ENCODE peak calls at places on chromosomes 2 and 18, in seven cellular contexts. One of them, this sample, is unnamed.

GRCh38 chr2:228015741-228016140 is 144.3 kb downstream of the DAW1 start:
- DNase-seq in fibroblast of lung: no peak
- DNase-seq in heart right ventricle: no peak
- DNase-seq in brain microvascular endothelial cell: no peak
- DNase-seq in IMR-90: no peak
- DNase-seq in upper lobe of right lung: no peak
- DNase-seq in psoas muscle: no peak
- DNase-seq in this sample: no peak

GRCh38 chr2:48249631-48250473 is 280.1 kb upstream of the STON1 start:
- DNase-seq in IMR-90: peak
- DNase-seq in upper lobe of right lung: no peak
- DNase-seq in heart right ventricle: no peak
- DNase-seq in psoas muscle: no peak
- DNase-seq in brain microvascular endothelial cell: no peak
- DNase-seq in fibroblast of lung: peak
- DNase-seq in this sample: peak

GRCh38 chr2:97774425-97774824 is 61.0 kb downstream of the ZAP70 start:
- DNase-seq in upper lobe of right lung: no peak
- DNase-seq in heart right ventricle: no peak
- DNase-seq in IMR-90: no peak
- DNase-seq in brain microvascular endothelial cell: peak
- DNase-seq in fibroblast of lung: no peak
- DNase-seq in psoas muscle: no peak
- DNase-seq in this sample: no peak

GRCh38 chr2:25821225-25822056 is 56.8 kb downstream of the ASXL2 start:
- DNase-seq in IMR-90: peak
- DNase-seq in heart right ventricle: no peak
- DNase-seq in upper lobe of right lung: no peak
- DNase-seq in psoas muscle: no peak
- DNase-seq in brain microvascular endothelial cell: peak
- DNase-seq in fibroblast of lung: peak
- DNase-seq in this sample: no peak

GRCh38 chr2:6562762-6563161 is 302.9 kb downstream of the CMPK2 start:
- DNase-seq in IMR-90: no peak
- DNase-seq in brain microvascular endothelial cell: no peak
- DNase-seq in psoas muscle: no peak
- DNase-seq in fibroblast of lung: no peak
- DNase-seq in heart right ventricle: no peak
- DNase-seq in upper lobe of right lung: no peak
- DNase-seq in this sample: no peak

GRCh38 chr2:135473567-135473966 is 57.5 kb downstream of the ZRANB3 start:
- DNase-seq in heart right ventricle: no peak
- DNase-seq in upper lobe of right lung: no peak
- DNase-seq in fibroblast of lung: peak
- DNase-seq in brain microvascular endothelial cell: peak
- DNase-seq in IMR-90: peak
- DNase-seq in psoas muscle: no peak
- DNase-seq in this sample: peak

GRCh38 chr2:237546876-237547395 is 19.4 kb upstream of the PRLH start:
- DNase-seq in IMR-90: no peak
- DNase-seq in brain microvascular endothelial cell: no peak
- DNase-seq in psoas muscle: no peak
- DNase-seq in upper lobe of right lung: peak
- DNase-seq in fibroblast of lung: no peak
- DNase-seq in heart right ventricle: no peak
- DNase-seq in this sample: no peak

GRCh38 chr2:197985029-197985428 is 180.6 kb downstream of the PLCL1 start:
- DNase-seq in brain microvascular endothelial cell: no peak
- DNase-seq in psoas muscle: no peak
- DNase-seq in fibroblast of lung: no peak
- DNase-seq in IMR-90: no peak
- DNase-seq in heart right ventricle: no peak
- DNase-seq in upper lobe of right lung: no peak
- DNase-seq in this sample: no peak

GRCh38 chr2:609520-610280 is 67.5 kb downstream of the TMEM18 start:
- DNase-seq in heart right ventricle: no peak
- DNase-seq in psoas muscle: no peak
- DNase-seq in upper lobe of right lung: no peak
- DNase-seq in IMR-90: no peak
- DNase-seq in brain microvascular endothelial cell: no peak
- DNase-seq in fibroblast of lung: no peak
- DNase-seq in this sample: no peak

GRCh38 chr18:51044928-51045587 is 15.0 kb downstream of the SMAD4 start:
- DNase-seq in fibroblast of lung: no peak
- DNase-seq in upper lobe of right lung: no peak
- DNase-seq in heart right ventricle: no peak
- DNase-seq in IMR-90: no peak
- DNase-seq in psoas muscle: no peak
- DNase-seq in brain microvascular endothelial cell: no peak
- DNase-seq in this sample: no peak

GRCh38 chr2:204441316-204441715 is 104.0 kb upstream of the PARD3B start:
- DNase-seq in fibroblast of lung: no peak
- DNase-seq in IMR-90: no peak
- DNase-seq in psoas muscle: no peak
- DNase-seq in brain microvascular endothelial cell: no peak
- DNase-seq in upper lobe of right lung: no peak
- DNase-seq in heart right ventricle: no peak
- DNase-seq in this sample: no peak

GRCh38 chr18:62281684-62282083 is 43.4 kb upstream of the TNFRSF11A start:
- DNase-seq in heart right ventricle: no peak
- DNase-seq in fibroblast of lung: peak
- DNase-seq in IMR-90: peak
- DNase-seq in upper lobe of right lung: no peak
- DNase-seq in psoas muscle: no peak
- DNase-seq in brain microvascular endothelial cell: peak
- DNase-seq in this sample: peak

GRCh38 chr18:47118986-47119385 is 31.3 kb downstream of the HDHD2 start:
- DNase-seq in brain microvascular endothelial cell: no peak
- DNase-seq in psoas muscle: no peak
- DNase-seq in upper lobe of right lung: no peak
- DNase-seq in IMR-90: peak
- DNase-seq in heart right ventricle: no peak
- DNase-seq in fibroblast of lung: no peak
- DNase-seq in this sample: no peak

GRCh38 chr2:109066917-109067828 is 61.8 kb upstream of the SH3RF3 start:
- DNase-seq in upper lobe of right lung: no peak
- DNase-seq in IMR-90: no peak
- DNase-seq in psoas muscle: no peak
- DNase-seq in heart right ventricle: no peak
- DNase-seq in fibroblast of lung: no peak
- DNase-seq in brain microvascular endothelial cell: no peak
- DNase-seq in this sample: no peak

GRCh38 chr2:69177785-69178636 is 165.0 kb downstream of the ANTXR1 start:
- DNase-seq in IMR-90: peak
- DNase-seq in upper lobe of right lung: peak
- DNase-seq in fibroblast of lung: peak
- DNase-seq in brain microvascular endothelial cell: peak
- DNase-seq in heart right ventricle: peak
- DNase-seq in psoas muscle: peak
- DNase-seq in this sample: peak

GRCh38 chr18:48866028-48866733 is 84.6 kb downstream of the SMAD7 start:
- DNase-seq in heart right ventricle: peak
- DNase-seq in fibroblast of lung: peak
- DNase-seq in upper lobe of right lung: no peak
- DNase-seq in psoas muscle: peak
- DNase-seq in brain microvascular endothelial cell: no peak
- DNase-seq in IMR-90: peak
- DNase-seq in this sample: peak

GRCh38 chr18:13680612-13681011 is 45.7 kb downstream of the FAM210A start:
- DNase-seq in fibroblast of lung: no peak
- DNase-seq in brain microvascular endothelial cell: no peak
- DNase-seq in heart right ventricle: no peak
- DNase-seq in psoas muscle: no peak
- DNase-seq in IMR-90: no peak
- DNase-seq in upper lobe of right lung: no peak
- DNase-seq in this sample: no peak

GRCh38 chr2:217993817-217994459 is 8.9 kb downstream of the TNS1 start:
- DNase-seq in fibroblast of lung: peak
- DNase-seq in IMR-90: peak
- DNase-seq in upper lobe of right lung: peak
- DNase-seq in psoas muscle: peak
- DNase-seq in heart right ventricle: peak
- DNase-seq in brain microvascular endothelial cell: peak
- DNase-seq in this sample: no peak

GRCh38 chr2:185645529-185645928 is 93.1 kb upstream of the FSIP2 start:
- DNase-seq in psoas muscle: no peak
- DNase-seq in upper lobe of right lung: no peak
- DNase-seq in heart right ventricle: no peak
- DNase-seq in IMR-90: no peak
- DNase-seq in brain microvascular endothelial cell: no peak
- DNase-seq in fibroblast of lung: no peak
- DNase-seq in this sample: no peak

GRCh38 chr2:237222178-237222577 is 136.5 kb downstream of the COPS8 start:
- DNase-seq in IMR-90: peak
- DNase-seq in brain microvascular endothelial cell: peak
- DNase-seq in psoas muscle: peak
- DNase-seq in fibroblast of lung: peak
- DNase-seq in heart right ventricle: no peak
- DNase-seq in upper lobe of right lung: no peak
- DNase-seq in this sample: peak

GRCh38 chr2:119028327-119029174 is 86.6 kb downstream of the MARCO start:
- DNase-seq in heart right ventricle: no peak
- DNase-seq in upper lobe of right lung: peak
- DNase-seq in fibroblast of lung: peak
- DNase-seq in brain microvascular endothelial cell: peak
- DNase-seq in IMR-90: peak
- DNase-seq in psoas muscle: no peak
- DNase-seq in this sample: peak

GRCh38 chr2:129922571-129923264 is 56.7 kb upstream of the RAB6C start:
- DNase-seq in upper lobe of right lung: no peak
- DNase-seq in fibroblast of lung: no peak
- DNase-seq in heart right ventricle: no peak
- DNase-seq in psoas muscle: no peak
- DNase-seq in brain microvascular endothelial cell: no peak
- DNase-seq in IMR-90: no peak
- DNase-seq in this sample: no peak

GRCh38 chr2:226995625-226996041 is 159.8 kb downstream of the RHBDD1 start:
- DNase-seq in heart right ventricle: peak
- DNase-seq in upper lobe of right lung: no peak
- DNase-seq in IMR-90: peak
- DNase-seq in brain microvascular endothelial cell: peak
- DNase-seq in psoas muscle: peak
- DNase-seq in fibroblast of lung: peak
- DNase-seq in this sample: no peak

GRCh38 chr2:189641565-189641964 is 19.7 kb upstream of the ASNSD1 start:
- DNase-seq in psoas muscle: no peak
- DNase-seq in brain microvascular endothelial cell: peak
- DNase-seq in heart right ventricle: no peak
- DNase-seq in upper lobe of right lung: no peak
- DNase-seq in IMR-90: peak
- DNase-seq in fibroblast of lung: no peak
- DNase-seq in this sample: peak
- H3K4me3 ChIP-seq in psoas muscle: no peak
- H3K4me3 ChIP-seq in brain microvascular endothelial cell: no peak
- H3K4me3 ChIP-seq in heart right ventricle: no peak
- H3K4me3 ChIP-seq in upper lobe of right lung: no peak
- H3K4me3 ChIP-seq in IMR-90: no peak
- H3K4me3 ChIP-seq in fibroblast of lung: no peak
- H3K4me3 ChIP-seq in this sample: no peak

GRCh38 chr2:176128172-176129012 is 1.1 kb upstream of the HOXD8 start:
- DNase-seq in heart right ventricle: no peak
- DNase-seq in upper lobe of right lung: no peak
- DNase-seq in brain microvascular endothelial cell: no peak
- DNase-seq in IMR-90: no peak
- DNase-seq in fibroblast of lung: no peak
- DNase-seq in psoas muscle: no peak
- DNase-seq in this sample: no peak
- H3K4me3 ChIP-seq in heart right ventricle: no peak
- H3K4me3 ChIP-seq in upper lobe of right lung: peak
- H3K4me3 ChIP-seq in brain microvascular endothelial cell: no peak
- H3K4me3 ChIP-seq in IMR-90: no peak
- H3K4me3 ChIP-seq in fibroblast of lung: no peak
- H3K4me3 ChIP-seq in psoas muscle: peak
- H3K4me3 ChIP-seq in this sample: peak

DNA sequence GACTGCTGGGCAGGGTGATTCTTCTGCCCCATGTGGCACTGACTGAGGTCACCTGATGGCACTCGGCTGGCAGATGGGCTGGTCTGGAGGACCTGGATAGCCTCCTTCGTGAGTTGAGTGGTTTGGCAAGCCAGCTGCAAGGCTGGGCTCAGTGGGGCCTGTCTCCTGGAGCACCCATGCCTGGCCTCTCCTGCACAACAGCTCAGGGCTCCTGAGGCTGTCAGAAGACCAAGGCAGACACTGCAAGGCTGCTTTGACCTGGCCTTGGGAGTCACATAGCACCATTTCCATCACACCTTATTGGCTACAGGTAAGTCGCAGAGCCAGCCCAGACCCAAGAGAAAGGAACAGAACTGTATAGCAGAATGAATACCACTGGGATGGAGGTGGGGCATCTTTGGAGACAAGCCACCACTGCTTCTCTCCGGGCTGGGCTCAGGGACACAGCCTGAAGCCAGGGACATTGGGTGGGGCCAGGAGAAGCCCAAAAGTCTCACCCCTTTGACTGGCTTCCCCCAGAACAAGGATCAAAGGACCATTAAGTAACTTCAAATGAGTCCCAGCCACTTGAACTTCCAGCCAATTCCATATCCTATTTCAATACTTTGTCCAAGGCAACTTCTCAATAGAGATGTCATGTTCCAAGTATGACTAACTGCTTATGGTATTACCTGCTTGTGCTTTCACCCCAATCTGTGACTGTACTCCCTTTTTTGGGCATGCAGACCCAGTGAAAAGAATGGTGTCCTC is 156.3 kb downstream of the CABLES1 start:
- DNase-seq in IMR-90: peak
- DNase-seq in brain microvascular endothelial cell: peak
- DNase-seq in fibroblast of lung: peak
- DNase-seq in heart right ventricle: no peak
- DNase-seq in upper lobe of right lung: no peak
- DNase-seq in psoas muscle: no peak
- DNase-seq in this sample: peak
- H3K4me3 ChIP-seq in IMR-90: no peak
- H3K4me3 ChIP-seq in brain microvascular endothelial cell: no peak
- H3K4me3 ChIP-seq in fibroblast of lung: no peak
- H3K4me3 ChIP-seq in heart right ventricle: no peak
- H3K4me3 ChIP-seq in upper lobe of right lung: no peak
- H3K4me3 ChIP-seq in psoas muscle: no peak
- H3K4me3 ChIP-seq in this sample: no peak

DNA sequence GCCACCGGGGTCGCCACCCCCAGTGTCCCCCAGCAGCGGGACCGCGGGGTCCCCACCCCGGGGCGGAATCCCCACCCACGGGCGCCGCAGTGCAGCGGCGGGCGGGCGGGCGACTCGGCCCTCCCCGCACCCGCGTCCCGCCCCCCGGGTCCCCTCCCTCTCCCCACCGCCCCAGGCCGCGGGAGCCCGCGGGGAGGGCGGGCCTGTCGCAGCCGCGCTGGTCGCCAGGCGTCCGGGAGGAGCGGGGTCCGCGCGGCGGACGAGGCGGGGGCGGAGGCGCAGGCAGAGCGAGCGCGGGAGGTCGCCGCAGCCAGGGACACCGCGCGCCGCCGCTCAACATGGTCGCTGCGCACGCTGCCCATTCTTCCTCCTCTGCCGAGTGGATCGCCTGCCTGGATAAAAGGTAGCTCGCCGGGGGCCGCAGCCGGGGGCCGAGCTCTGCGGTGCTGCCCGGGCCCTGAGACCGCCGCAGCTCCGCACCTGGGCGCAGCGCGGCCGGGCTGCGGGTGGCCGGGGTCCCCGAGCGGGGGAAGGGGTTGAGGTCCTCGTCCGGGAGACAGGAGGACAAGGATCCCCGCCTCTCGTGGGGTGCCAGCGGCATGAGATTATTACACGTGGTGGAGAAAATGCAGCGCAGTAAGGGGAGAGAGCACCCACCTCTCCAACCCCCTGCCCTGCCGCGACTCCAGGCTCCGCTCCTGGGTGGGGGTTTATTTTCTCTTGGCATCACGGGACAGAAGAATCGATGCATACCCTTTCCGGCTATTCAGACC is at the start of gene RAPGEF4:
- DNase-seq in upper lobe of right lung: no peak
- DNase-seq in fibroblast of lung: no peak
- DNase-seq in heart right ventricle: no peak
- DNase-seq in IMR-90: no peak
- DNase-seq in psoas muscle: no peak
- DNase-seq in brain microvascular endothelial cell: no peak
- DNase-seq in this sample: peak
- H3K4me3 ChIP-seq in upper lobe of right lung: peak
- H3K4me3 ChIP-seq in fibroblast of lung: peak
- H3K4me3 ChIP-seq in heart right ventricle: peak
- H3K4me3 ChIP-seq in IMR-90: peak
- H3K4me3 ChIP-seq in psoas muscle: peak
- H3K4me3 ChIP-seq in brain microvascular endothelial cell: peak
- H3K4me3 ChIP-seq in this sample: peak